ENCODE peak calls at places on chromosomes 4 and X, in eight cellular contexts. V, P, T, F, J, M, N and L are unnamed samples.

GRCh38 chr4:5878359-5878758 is 14.5 kb downstream of the CRMP1 start:
- DNase-seq in T (no peak), F (no peak), J (no peak), N (no peak), P (no peak), M (no peak), V (no peak), L (no peak)

GRCh38 chr4:188015025-188015778 is 19.6 kb downstream of the ZFP42 start:
- DNase-seq in V (no peak), P (no peak), F (no peak), J (no peak), M (no peak), N (no peak), T (no peak), L (no peak)

GRCh38 chrX:118325453-118325852 is 20.5 kb upstream of the WDR44 start:
- DNase-seq in F (no peak), M (no peak), J (no peak), P (no peak), T (no peak), V (no peak), N (no peak), L (no peak)

GRCh38 chrX:39157796-39158195 is 356.5 kb downstream of the MID1IP1 start:
- DNase-seq in M (no peak), V (no peak), F (no peak), P (no peak), N (no peak), T (no peak), J (no peak), L (peak; percentile 2)

GRCh38 chrX:119189115-119189514 is 47.0 kb upstream of the PGRMC1 start:
- DNase-seq in J (no peak), M (no peak), F (no peak), V (no peak), T (no peak), N (no peak), P (no peak), L (no peak)

GRCh38 chr4:69818060-69818639 is 41.8 kb downstream of the SULT1E1 start:
- DNase-seq in P (no peak), M (no peak), T (no peak), N (no peak), V (no peak), J (no peak), F (no peak), L (no peak)

GRCh38 chr4:59518005-59518823 is 1681.9 kb upstream of the ADGRL3 start:
- DNase-seq in J (no peak), F (no peak), N (no peak), M (no peak), T (no peak), P (no peak), V (no peak), L (no peak)

GRCh38 chrX:129961180-129962083 is 21.0 kb upstream of the BCORL1 start:
- DNase-seq in N (peak; percentile 76), P (peak; percentile 83), V (peak; percentile 50), T (no peak), F (peak; percentile 62), M (peak; percentile 44), J (peak; percentile 71), L (peak; percentile 33)

GRCh38 chrX:111568356-111568755 is 56.9 kb downstream of the SERTM2 start:
- DNase-seq in V (no peak), M (no peak), N (peak; percentile 15), F (no peak), P (peak; percentile 20), T (no peak), J (no peak), L (no peak)

GRCh38 chr4:35700663-35701062 is 543.7 kb downstream of the ARAP2 start:
- DNase-seq in J (no peak), P (no peak), M (no peak), F (no peak), V (no peak), N (no peak), T (no peak), L (no peak)

GRCh38 chr4:57184378-57185031 is 74.3 kb upstream of the IGFBP7 start:
- DNase-seq in V (no peak), N (no peak), T (no peak), F (no peak), M (no peak), J (no peak), P (no peak), L (no peak)

GRCh38 chrX:4265036-4265435 is 551.6 kb upstream of the PRKX start:
- DNase-seq in P (no peak), V (no peak), F (no peak), N (no peak), M (no peak), J (no peak), T (no peak), L (no peak)

GRCh38 chr4:185956546-185956945 is 112.4 kb upstream of the TLR3 start:
- DNase-seq in F (no peak), J (no peak), M (no peak), T (no peak), P (no peak), N (no peak), V (no peak), L (no peak)

GRCh38 chrX:132559101-132559500 is 70.3 kb upstream of the MBNL3 start:
- DNase-seq in F (no peak), N (no peak), T (no peak), M (no peak), J (no peak), V (no peak), P (no peak), L (no peak)

GRCh38 chr4:163484906-163485305 is 9.6 kb upstream of the TMA16 start:
- DNase-seq in V (no peak), N (no peak), M (no peak), F (peak; percentile 33), P (peak; percentile 49), J (no peak), T (no peak), L (peak; percentile 50)

GRCh38 chrX:97547873-97548578 is 664.3 kb downstream of the RPA4 start:
- DNase-seq in J (no peak), T (no peak), M (no peak), V (no peak), N (no peak), P (no peak), F (no peak), L (no peak)

GRCh38 chr4:153553820-153554173 is 87.6 kb downstream of the TMEM131L start:
- DNase-seq in M (no peak), F (no peak), V (no peak), P (no peak), J (no peak), N (no peak), T (no peak), L (no peak)

GRCh38 chr4:153555730-153556440 is 89.7 kb downstream of the TMEM131L start:
- DNase-seq in V (no peak), N (peak; percentile 48), M (peak; percentile 90), F (no peak), P (peak; percentile 77), J (peak; percentile 90), T (peak; percentile 47), L (peak; percentile 70)

GRCh38 chr4:153553155-153553819 is 87.1 kb downstream of the TMEM131L start:
- DNase-seq in M (no peak), J (no peak), P (no peak), N (no peak), F (no peak), V (no peak), T (no peak), L (no peak)

GRCh38 chr4:153560918-153561317 is 94.8 kb downstream of the TMEM131L start:
- DNase-seq in M (no peak), T (no peak), V (no peak), F (no peak), N (no peak), J (no peak), P (no peak), L (no peak)

GRCh38 chr4:153556441-153556815 is 90.3 kb downstream of the TMEM131L start:
- DNase-seq in V (no peak), P (no peak), J (no peak), F (no peak), N (no peak), M (no peak), T (no peak), L (no peak)
- H3K27ac ChIP-seq in V (no peak overlapping the region), P (no peak overlapping the region), J (peak overlapping the region; percentile 60), F (no peak overlapping the region), N (no peak overlapping the region), M (peak overlapping the region; percentile 89), T (no peak overlapping the region), L (no peak overlapping the region)

DNA sequence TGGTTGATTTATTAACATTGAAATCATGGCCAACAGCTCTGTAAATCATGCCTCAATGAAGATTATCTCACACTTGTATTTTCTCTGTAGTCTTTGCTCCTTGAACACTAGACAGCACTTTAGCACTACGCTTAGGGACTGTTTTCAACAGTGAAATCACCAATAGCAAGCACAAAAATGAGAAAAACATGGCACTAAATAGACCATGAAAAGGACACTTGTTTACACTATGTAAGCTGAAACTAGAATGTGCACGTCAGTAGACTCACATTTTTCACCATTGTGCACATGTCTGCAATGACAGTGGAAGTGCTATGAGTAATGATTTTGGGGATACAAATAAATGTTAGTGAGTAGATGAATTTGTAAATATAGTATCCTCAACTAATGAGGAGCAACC is 3.1 kb downstream of the BMP2K start:
- DNase-seq in F (no peak), J (no peak), V (no peak), P (no peak), N (no peak), M (no peak), T (no peak), L (no peak)
- H3K4me3 ChIP-seq in F (no peak overlapping the region), J (no peak overlapping the region), V (no peak overlapping the region), P (no peak overlapping the region), N (no peak overlapping the region), M (peak overlapping the region; percentile 90), T (no peak overlapping the region), L (no peak overlapping the region)

DNA sequence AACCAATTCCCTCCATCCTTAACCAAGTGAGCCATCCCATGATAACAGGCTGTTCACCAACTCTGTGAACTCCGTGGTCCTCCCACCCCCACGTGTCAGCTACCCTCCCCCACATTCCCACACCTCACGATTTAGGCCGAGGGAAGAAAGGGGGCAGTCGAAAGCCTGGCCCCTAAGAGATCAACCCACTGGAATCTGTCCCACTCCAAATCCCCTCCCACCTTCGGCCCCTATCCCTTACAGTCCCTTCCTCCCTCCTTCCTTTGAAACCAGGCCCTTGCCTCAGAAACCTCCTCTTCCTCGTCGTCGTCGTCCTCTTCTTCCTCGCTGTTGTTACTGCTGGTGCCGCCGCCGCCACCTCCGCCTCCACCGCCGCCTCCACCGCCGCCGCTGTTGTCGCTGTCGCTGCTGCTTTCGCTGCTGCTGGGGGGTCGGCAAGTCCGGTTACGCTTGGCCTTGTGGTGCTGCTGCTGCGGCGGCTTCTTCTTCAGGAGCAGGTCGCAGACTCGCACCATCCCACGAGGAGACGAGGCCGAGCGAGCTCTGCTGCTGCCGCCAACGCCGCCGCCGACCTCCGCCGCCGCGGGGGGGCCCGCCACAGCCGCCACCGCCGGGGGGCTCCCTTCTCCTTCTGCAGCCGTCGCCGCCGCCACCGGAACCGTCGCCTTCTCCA is 467 bp downstream of the ANKRD17 start:
- DNase-seq in N (peak; percentile 21), V (no peak), J (no peak), P (peak; percentile 34), M (no peak), F (peak; percentile 5), T (peak; percentile 18), L (peak; percentile 81)
- H3K4me1 ChIP-seq in N (no peaks in the 10 kb centered on the region), V (peaks cover 9% of the 10 kb centered on the region), J (peaks cover 29% of the 10 kb centered on the region), P (peaks cover 46% of the 10 kb centered on the region), M (peaks cover 86% of the 10 kb centered on the region), F (peaks cover 41% of the 10 kb centered on the region), T (no peaks in the 10 kb centered on the region), L (peaks cover 9% of the 10 kb centered on the region)

DNA sequence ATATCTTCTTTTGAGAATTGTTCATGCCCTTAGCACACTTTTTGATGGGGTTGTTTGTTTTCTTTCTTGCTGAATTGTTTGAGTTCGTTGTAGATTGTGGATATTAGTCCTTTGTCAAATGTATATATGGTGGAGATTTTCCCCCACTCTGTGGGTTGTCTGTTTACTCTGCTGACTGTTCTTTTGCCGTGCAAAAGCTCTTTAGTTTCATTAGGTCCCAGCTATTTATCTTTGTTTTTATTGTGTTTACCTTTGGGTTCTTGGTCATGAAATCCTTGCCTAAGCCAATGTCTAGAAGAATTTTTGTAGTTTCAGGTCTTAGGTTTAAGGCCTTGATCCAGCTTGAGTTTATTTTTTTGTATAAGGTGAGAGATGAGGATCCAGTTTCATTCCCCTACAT is 1372.6 kb upstream of the TENM3 start:
- DNase-seq in F (no peak), T (no peak), P (no peak), N (no peak), J (no peak), V (no peak), M (no peak), L (peak; percentile 45)
- H3K27ac ChIP-seq in F (no peak overlapping the region), T (no peak overlapping the region), P (no peak overlapping the region), N (no peak overlapping the region), J (no peak overlapping the region), V (no peak overlapping the region), M (no peak overlapping the region), L (no peak overlapping the region)